ENCODE peak calls at places on chromosomes 16 and 17, in six cellular contexts. N is cardiac fibroblast, M is transverse colon, R is GM20000, V is hepatocyte, S is occipital lobe. D is an unnamed sample.

GRCh38 chr17:47286198-47286914 is 32.7 kb downstream of the ITGB3 start:
- DNase-seq in S (no peak), R (peak; percentile 73), N (peak; percentile 79), V (no peak), M (no peak), D (no peak)

GRCh38 chr16:29694384-29695195 is 15.6 kb downstream of the QPRT start:
- DNase-seq in M (no peak), N (no peak), V (no peak), S (no peak), R (peak; percentile 24), D (no peak)

GRCh38 chr17:82871056-82871775 is 31.4 kb upstream of the ZNF750 start:
- DNase-seq in V (no peak), M (no peak), R (peak; percentile 91), N (no peak), S (no peak), D (no peak)

GRCh38 chr17:31388770-31389672 is 2.5 kb upstream of the RAB11FIP4 start:
- DNase-seq in V (peak; percentile 30), S (no peak), R (peak; percentile 69), M (no peak), N (no peak), D (peak; percentile 6)

GRCh38 chr16:74868501-74868900 is 93.9 kb upstream of the FA2H start:
- DNase-seq in S (no peak), V (no peak), N (peak; percentile 72), M (no peak), R (no peak), D (no peak)

GRCh38 chr17:64252831-64253230 is 10.2 kb downstream of the TEX2 start:
- DNase-seq in V (no peak), M (no peak), R (no peak), N (no peak), S (no peak), D (no peak)

GRCh38 chr17:40038882-40039513 is 15.2 kb downstream of the MED24 start:
- DNase-seq in R (no peak), S (no peak), N (peak; percentile 84), V (peak; percentile 80), M (peak; percentile 68), D (no peak)

GRCh38 chr17:59785091-59785799 is 77.8 kb downstream of the VMP1 start:
- DNase-seq in R (no peak), S (no peak), M (no peak), N (peak; percentile 52), V (no peak), D (no peak)

GRCh38 chr16:35102780-35103403 is 1643.5 kb downstream of the TP53TG3F start:
- DNase-seq in V (no peak), N (no peak), M (no peak), R (no peak), S (no peak), D (no peak)

GRCh38 chr16:81675662-81676535 is 103.2 kb upstream of the PLCG2 start:
- DNase-seq in M (no peak), V (no peak), R (no peak), N (no peak), S (no peak), D (no peak)

GRCh38 chr16:5504028-5504758 is 406.6 kb upstream of the EEF2KMT start:
- DNase-seq in V (peak; percentile 44), R (no peak), M (no peak), S (peak; percentile 65), N (no peak), D (no peak)

GRCh38 chr17:59859444-59860025 is 33.2 kb downstream of the TUBD1 start:
- DNase-seq in S (no peak), N (peak; percentile 84), R (no peak), V (no peak), M (no peak), D (no peak)

GRCh38 chr17:60535382-60536279 is 9.6 kb upstream of the APPBP2 start:
- DNase-seq in V (peak; percentile 42), M (no peak), N (peak; percentile 69), R (no peak), S (no peak), D (no peak)

GRCh38 chr16:11057696-11058345 is 113.5 kb downstream of the CLEC16A start:
- DNase-seq in M (no peak), N (no peak), S (no peak), V (no peak), R (no peak), D (no peak)

GRCh38 chr16:77805403-77805802 is 17.0 kb downstream of the VAT1L start:
- DNase-seq in N (no peak), V (no peak), R (no peak), M (no peak), S (no peak), D (no peak)

GRCh38 chr17:34246872-34247271 is 8.2 kb upstream of the CCL2 start:
- DNase-seq in N (no peak), M (no peak), S (no peak), R (no peak), V (no peak), D (no peak)

GRCh38 chr17:14355556-14355955 is 54.7 kb downstream of the HS3ST3B1 start:
- DNase-seq in N (no peak), S (no peak), V (no peak), M (no peak), R (no peak), D (no peak)

GRCh38 chr16:8727084-8727590 is 52.7 kb downstream of the ABAT start:
- DNase-seq in M (no peak), V (no peak), N (no peak), R (no peak), S (no peak), D (no peak)

GRCh38 chr16:9258423-9259051 is 167.1 kb downstream of the HAPSTR1 start:
- DNase-seq in S (peak; percentile 61), M (peak; percentile 18), R (peak; percentile 50), V (peak; percentile 65), N (peak; percentile 6), D (no peak)

GRCh38 chr16:14181371-14182050 is 110.4 kb downstream of the MRTFB start:
- DNase-seq in N (peak; percentile 93), S (no peak), V (no peak), R (no peak), M (no peak), D (no peak)

GRCh38 chr16:75380870-75381269 is 52.4 kb downstream of the CFDP1 start:
- DNase-seq in N (peak; percentile 49), M (no peak), S (no peak), V (no peak), R (no peak), D (no peak)

GRCh38 chr16:17273142-17273561 is 197.6 kb downstream of the XYLT1 start:
- DNase-seq in V (peak; percentile 76), M (no peak), R (peak; percentile 52), N (peak; percentile 85), S (no peak), D (no peak)

GRCh38 chr17:44115585-44116415 is 7.6 kb downstream of the HDAC5 start:
- DNase-seq in N (peak; percentile 54), M (no peak), R (no peak), V (peak; percentile 69), S (no peak), D (no peak)

GRCh38 chr17:63446218-63446980 is at the start of gene CYB561:
- DNase-seq in R (peak; percentile 95), M (peak; percentile 91), S (no peak), N (no peak), V (peak; percentile 88), D (peak; percentile 41)

GRCh38 chr16:80692270-80692669 is 112.1 kb downstream of the CDYL2 start:
- DNase-seq in R (no peak), N (no peak), S (no peak), V (no peak), M (no peak), D (no peak)

GRCh38 chr17:33385713-33386112 is 92.6 kb upstream of the ASIC2 start:
- DNase-seq in M (no peak), S (no peak), N (no peak), R (no peak), V (no peak), D (no peak)

GRCh38 chr16:8899709-8900317 is 17.7 kb downstream of the LITAFD start:
- DNase-seq in M (no peak), S (no peak), V (no peak), R (no peak), N (no peak), D (no peak)

GRCh38 chr17:17900615-17901520 is 64.1 kb upstream of the SREBF1 start:
- DNase-seq in M (peak; percentile 72), V (peak; percentile 66), S (peak; percentile 38), R (no peak), N (peak; percentile 95), D (no peak)

GRCh38 chr16:71528863-71529262 is 2.6 kb downstream of the CHST4 start:
- DNase-seq in S (no peak), R (no peak), N (no peak), V (no peak), M (no peak), D (no peak)

GRCh38 chr16:87464691-87465300 is 28.0 kb downstream of the ZCCHC14 start:
- DNase-seq in N (peak; percentile 92), M (peak; percentile 66), V (peak; percentile 80), S (peak; percentile 21), R (peak; percentile 49), D (no peak)

GRCh38 chr16:89360760-89361435 is 129.5 kb downstream of the ANKRD11 start:
- DNase-seq in R (peak; percentile 78), S (no peak), V (no peak), N (no peak), M (peak; percentile 58), D (peak; percentile 44)